ENCODE peak calls at places on chromosome 1, in nine cellular contexts. R, O, I, E, Z, L, G, Y and D are unnamed samples.

GRCh38 chr1:227343727-227344551 is 25.6 kb upstream of the CDC42BPA start:
- DNase-seq in R (no peak), O (no peak), I (no peak), E (no peak), Z (no peak), L (peak; percentile 89), G (peak; percentile 98), Y (no peak), D (no peak)

GRCh38 chr1:67642694-67643093 is 42.3 kb upstream of the GADD45A start:
- DNase-seq in R (no peak), O (no peak), I (no peak), E (no peak), Z (no peak), L (no peak), G (no peak), Y (no peak), D (no peak)

GRCh38 chr1:170200665-170201397 is 55.1 kb downstream of the NTMT2 start:
- DNase-seq in R (no peak), O (no peak), I (no peak), E (no peak), Z (no peak), L (no peak), G (peak; percentile 22), Y (no peak), D (no peak)

GRCh38 chr1:23187637-23188036 is 19.0 kb upstream of the LUZP1 start:
- DNase-seq in R (no peak), O (no peak), I (no peak), E (no peak), Z (no peak), L (no peak), G (no peak), Y (no peak), D (no peak)

GRCh38 chr1:178174539-178174938 is 80.6 kb downstream of the RASAL2 start:
- DNase-seq in R (no peak), O (no peak), I (no peak), E (no peak), Z (no peak), L (no peak), G (no peak), Y (no peak), D (no peak)

GRCh38 chr1:162422662-162423375 is 10.9 kb upstream of the SH2D1B start:
- DNase-seq in R (no peak), O (no peak), I (no peak), E (no peak), Z (no peak), L (no peak), G (no peak), Y (peak; percentile 94), D (no peak)

GRCh38 chr1:201475121-201475520 is 6.1 kb upstream of the PHLDA3 start:
- DNase-seq in R (no peak), O (no peak), I (no peak), E (no peak), Z (no peak), L (no peak), G (no peak), Y (no peak), D (no peak)

GRCh38 chr1:34320081-34320480 is 143.4 kb downstream of the C1orf94 start:
- DNase-seq in R (no peak), O (no peak), I (no peak), E (no peak), Z (no peak), L (no peak), G (no peak), Y (no peak), D (no peak)

GRCh38 chr1:188425687-188426086 is 1596.9 kb downstream of the PLA2G4A start:
- DNase-seq in R (no peak), O (no peak), I (no peak), E (no peak), Z (no peak), L (no peak), G (peak; percentile 91), Y (no peak), D (no peak)

GRCh38 chr1:59242345-59242744 is 54.5 kb upstream of the FGGY start:
- DNase-seq in R (no peak), O (no peak), I (no peak), E (no peak), Z (no peak), L (no peak), G (no peak), Y (no peak), D (no peak)